ENCODE peak calls at places on chromosome 18, in four cellular contexts. V is GM04503, B is NCI-H1694 treated with DMSO at 0.1 percent for 48 hours, M is COR-L47. R is an unnamed sample.

GRCh38 chr18:12637901-12638633 is 19.8 kb downstream of the SPIRE1 start:
- DNase-seq in B (no peak), V (no peak), M (no peak), R (no peak)

GRCh38 chr18:24027156-24027555 is 12.6 kb downstream of the TTC39C start:
- DNase-seq in B (no peak), V (peak), M (no peak), R (peak)

GRCh38 chr18:37403100-37403781 is 162.4 kb downstream of the CELF4 start:
- DNase-seq in V (peak), M (peak), B (peak), R (peak)

GRCh38 chr18:46155652-46156051 is 51.5 kb downstream of the HAUS1 start:
- DNase-seq in M (no peak), B (no peak), V (peak), R (peak)

GRCh38 chr18:13584826-13585225 is 141.5 kb downstream of the FAM210A start:
- DNase-seq in B (no peak), V (no peak), M (no peak), R (no peak)

GRCh38 chr18:79402977-79403722 is 7.4 kb downstream of the NFATC1 start:
- DNase-seq in V (no peak), B (no peak), M (peak), R (no peak)

GRCh38 chr18:13638684-13639083 is 87.7 kb downstream of the FAM210A start:
- DNase-seq in V (no peak), B (no peak), M (no peak), R (no peak)

GRCh38 chr18:2223859-2224258 is 347.4 kb downstream of the METTL4 start:
- DNase-seq in B (peak), M (peak), V (no peak), R (peak)

GRCh38 chr18:78240867-78241266 is 738.8 kb upstream of the SALL3 start:
- DNase-seq in V (no peak), B (no peak), M (no peak), R (no peak)

GRCh38 chr18:57674891-57675290 is 53.3 kb upstream of the NARS1 start:
- DNase-seq in M (no peak), B (no peak), V (no peak), R (no peak)

GRCh38 chr18:45844938-45845337 is 19.5 kb downstream of the SIGLEC15 start:
- DNase-seq in M (no peak), V (no peak), B (no peak), R (no peak)

GRCh38 chr18:12059334-12060181 is 34.1 kb upstream of the ANKRD62 start:
- DNase-seq in V (no peak), M (no peak), B (no peak), R (no peak)

GRCh38 chr18:77111449-77112160 is 21.0 kb downstream of the MBP start:
- DNase-seq in V (no peak), B (no peak), M (peak), R (no peak)

GRCh38 chr18:57433492-57434176 is 1.5 kb upstream of the ONECUT2 start:
- DNase-seq in B (no peak), V (no peak), M (no peak), R (no peak)

GRCh38 chr18:9627642-9628041 is 13.3 kb upstream of the PPP4R1 start:
- DNase-seq in V (no peak), B (no peak), M (no peak), R (peak)

GRCh38 chr18:24609249-24609648 is 148.8 kb downstream of the HRH4 start:
- DNase-seq in B (no peak), V (no peak), M (no peak), R (no peak)

GRCh38 chr18:70234667-70235459 is 29.4 kb upstream of the RTTN start:
- DNase-seq in V (peak), B (no peak), M (no peak), R (no peak)

GRCh38 chr18:78713726-78714125 is 265.9 kb upstream of the SALL3 start:
- DNase-seq in V (no peak), M (no peak), B (no peak), R (no peak)

GRCh38 chr18:9898792-9899549 is 13.2 kb downstream of the TXNDC2 start:
- DNase-seq in B (no peak), M (no peak), V (no peak), R (no peak)

GRCh38 chr18:5444269-5444668 is 99.5 kb downstream of the EPB41L3 start:
- DNase-seq in M (no peak), B (no peak), V (no peak), R (no peak)

GRCh38 chr18:49668583-49669290 is 106.9 kb downstream of the LIPG start:
- DNase-seq in M (peak), V (no peak), B (no peak), R (peak)

GRCh38 chr18:46042571-46043123 is 29.4 kb downstream of the PSTPIP2 start:
- DNase-seq in M (no peak), B (no peak), V (peak), R (peak)

GRCh38 chr18:35334821-35335220 is 9.4 kb downstream of the ZNF24 start:
- DNase-seq in V (no peak), M (no peak), B (no peak), R (peak)

GRCh38 chr18:22872894-22873537 is 60.1 kb upstream of the RBBP8 start:
- DNase-seq in M (no peak), B (no peak), V (no peak), R (no peak)

GRCh38 chr18:74116628-74117554 is 30.7 kb downstream of the FBXO15 start:
- DNase-seq in V (no peak), M (peak), B (no peak), R (peak)

GRCh38 chr18:67318651-67319050 is 197.9 kb downstream of the DSEL start:
- DNase-seq in M (no peak), V (peak), B (no peak), R (peak)

GRCh38 chr18:64645753-64646152 is 496.9 kb upstream of the LINC00305 start:
- DNase-seq in V (no peak), M (no peak), B (no peak), R (no peak)

GRCh38 chr18:23825978-23826405 is 136.7 kb downstream of the LAMA3 start:
- DNase-seq in M (no peak), B (no peak), V (peak), R (peak)

GRCh38 chr18:33113421-33113820 is 327.1 kb downstream of the CCDC178 start:
- DNase-seq in V (no peak), B (no peak), M (peak), R (no peak)

GRCh38 chr18:48990497-48991298 is 39.9 kb upstream of the SMAD7 start:
- DNase-seq in B (no peak), V (no peak), M (no peak), R (peak)

GRCh38 chr18:73707035-73707434 is 440.6 kb downstream of the FBXO15 start:
- DNase-seq in B (no peak), M (no peak), V (no peak), R (peak)

GRCh38 chr18:35464731-35465728 is 32.7 kb downstream of the INO80C start:
- DNase-seq in B (no peak), M (no peak), V (no peak), R (no peak)

R was measured in astrocyte of the spinal cord.